ENCODE peak calls at places on chromosomes 4 and X, in five cellular contexts. Z is lung, B is A549, J is adrenal gland, Q is endodermal cell. T is an unnamed sample.
A peak's percentile ranks its signal among the peaks of the same experiment; 100 is the strongest.

GRCh38 chrX:2550288-2551020 is 49.7 kb upstream of the DHRSX start:
- DNase-seq in B (no peak), Q (no peak), Z (no peak), J (no peak), T (no peak)

GRCh38 chr4:168744021-168744420 is 247.2 kb downstream of the PALLD start:
- DNase-seq in Q (no peak), B (peak; percentile 23), Z (no peak), J (no peak), T (no peak)

GRCh38 chr4:40887690-40888089 is 137.9 kb downstream of the NSUN7 start:
- DNase-seq in Z (peak; percentile 31), J (peak; percentile 61), Q (no peak), B (no peak), T (no peak)

GRCh38 chr4:172543249-172543648 is 625.4 kb upstream of the GALNT7 start:
- DNase-seq in B (no peak), Q (no peak), Z (no peak), J (no peak), T (no peak)

GRCh38 chrX:13994681-13995080 is 35.0 kb downstream of the GEMIN8 start:
- DNase-seq in B (no peak), Q (no peak), Z (no peak), J (no peak), T (no peak)

GRCh38 chr4:82230310-82230709 is 143.5 kb downstream of the HNRNPD start:
- DNase-seq in J (no peak), Q (no peak), B (no peak), Z (no peak), T (no peak)

GRCh38 chr4:21205821-21206531 is 505.7 kb downstream of the PACRGL start:
- DNase-seq in J (no peak), Q (no peak), B (no peak), Z (no peak), T (no peak)

GRCh38 chr4:123578276-123579014 is 181.8 kb downstream of the SPRY1 start:
- DNase-seq in Q (no peak), B (no peak), Z (no peak), J (no peak), T (no peak)

GRCh38 chr4:108393870-108394269 is 225.1 kb upstream of the LEF1 start:
- DNase-seq in J (no peak), B (no peak), Q (no peak), Z (no peak), T (no peak)

GRCh38 chrX:8815460-8816065 is 14.4 kb upstream of the FAM9A start:
- DNase-seq in B (peak; percentile 45), Q (peak; percentile 53), J (no peak), Z (no peak), T (no peak)

GRCh38 chr4:153645183-153645582 is 38.9 kb upstream of the TLR2 start:
- DNase-seq in Q (no peak), J (no peak), B (no peak), Z (no peak), T (no peak)

GRCh38 chr4:15043226-15043625 is 40.9 kb downstream of the CPEB2 start:
- DNase-seq in Z (no peak), B (peak; percentile 7), J (no peak), Q (no peak), T (no peak)

GRCh38 chr4:61200991-61201526 is 933 bp downstream of the ADGRL3 start:
- DNase-seq in Z (no peak), B (no peak), Q (peak; percentile 78), J (peak; percentile 51), T (no peak)

GRCh38 chr4:116202524-116202923 is 882.9 kb downstream of the TRAM1L1 start:
- DNase-seq in B (no peak), Z (no peak), Q (no peak), J (no peak), T (no peak)

GRCh38 chr4:748461-748860 is 42.8 kb downstream of the PCGF3 start:
- DNase-seq in Z (no peak), B (no peak), J (no peak), Q (no peak), T (no peak)

GRCh38 chr4:180197471-180197870 is 2045.7 kb upstream of the TENM3 start:
- DNase-seq in B (no peak), Q (peak; percentile 49), Z (no peak), J (no peak), T (no peak)

GRCh38 chr4:182862921-182863320 is 54.3 kb downstream of the DCTD start:
- DNase-seq in Q (peak; percentile 64), Z (peak; percentile 77), B (no peak), J (no peak), T (no peak)

GRCh38 chr4:24091632-24092240 is 201.9 kb upstream of the PPARGC1A start:
- DNase-seq in B (no peak), J (no peak), Q (no peak), Z (no peak), T (no peak)

GRCh38 chrX:151830911-151831310 is 81.8 kb upstream of the MAGEA4 start:
- DNase-seq in Q (no peak), J (no peak), Z (no peak), B (no peak), T (no peak)

GRCh38 chrX:132219343-132219768 is at the start of gene RAP2C:
- DNase-seq in B (peak; percentile 82), Q (peak; percentile 88), Z (peak; percentile 82), J (peak; percentile 90), T (peak; percentile 79)

GRCh38 chr4:71187399-71188196 is 151.2 kb upstream of the SLC4A4 start:
- DNase-seq in J (no peak), Q (peak; percentile 79), B (peak; percentile 58), Z (peak; percentile 50), T (no peak)

GRCh38 chr4:94690851-94691254 is 66.9 kb upstream of the BMPR1B start:
- DNase-seq in Z (no peak), Q (no peak), B (peak; percentile 87), J (no peak), T (no peak)

GRCh38 chrX:34874763-34875162 is 67.8 kb upstream of the FAM47B start:
- DNase-seq in Q (no peak), J (no peak), B (no peak), Z (no peak), T (no peak)

GRCh38 chr4:27176400-27176799 is 315.8 kb downstream of the STIM2 start:
- DNase-seq in Z (no peak), J (no peak), Q (peak; percentile 77), B (peak; percentile 14), T (no peak)

GRCh38 chr4:177375971-177376370 is 66.3 kb downstream of the AGA start:
- DNase-seq in Z (no peak), Q (no peak), J (no peak), B (no peak), T (no peak)

GRCh38 chr4:148868207-148868606 is 426.0 kb upstream of the NR3C2 start:
- DNase-seq in B (no peak), Q (no peak), J (no peak), Z (no peak), T (no peak)

GRCh38 chr4:151990201-151990600 is 229.4 kb upstream of the GATB start:
- DNase-seq in Q (no peak), B (peak; percentile 8), Z (no peak), J (no peak), T (no peak)

GRCh38 chrX:153438522-153438921 is 7.3 kb downstream of the TREX2 start:
- DNase-seq in J (peak; percentile 55), B (peak; percentile 40), Q (no peak), Z (no peak), T (no peak)

GRCh38 chr4:23333556-23333945 is 556.3 kb downstream of the PPARGC1A start:
- DNase-seq in Q (no peak), Z (no peak), B (no peak), J (no peak), T (no peak)

DNA sequence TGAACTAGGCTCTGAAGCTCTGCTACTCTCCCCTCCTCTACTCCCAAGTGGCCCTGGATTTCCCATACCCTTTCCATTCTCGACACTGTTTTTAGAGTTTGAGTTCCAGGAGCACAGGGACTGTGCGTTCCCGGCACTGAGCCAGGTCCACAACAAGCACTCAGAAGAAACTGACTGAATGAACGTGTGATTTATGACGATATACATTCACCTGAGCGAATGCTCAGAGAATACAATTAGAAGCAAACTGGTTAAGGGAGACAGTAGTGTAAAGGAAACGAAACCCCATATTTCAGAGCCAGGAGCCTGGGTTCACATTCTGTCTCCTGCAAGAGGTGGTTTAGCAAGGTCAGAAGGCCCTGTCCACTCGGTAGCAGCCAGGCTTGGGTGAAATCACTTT is 1.4 kb upstream of the KIAA0232 start:
- DNase-seq in B (no peak), Z (no peak), Q (no peak), J (peak; percentile 45), T (no peak)
- H3K27ac ChIP-seq in B (no peak overlapping the region), Z (no peak overlapping the region), Q (no peak overlapping the region), J (no peak overlapping the region), T (peak overlapping the region; percentile 100)

DNA sequence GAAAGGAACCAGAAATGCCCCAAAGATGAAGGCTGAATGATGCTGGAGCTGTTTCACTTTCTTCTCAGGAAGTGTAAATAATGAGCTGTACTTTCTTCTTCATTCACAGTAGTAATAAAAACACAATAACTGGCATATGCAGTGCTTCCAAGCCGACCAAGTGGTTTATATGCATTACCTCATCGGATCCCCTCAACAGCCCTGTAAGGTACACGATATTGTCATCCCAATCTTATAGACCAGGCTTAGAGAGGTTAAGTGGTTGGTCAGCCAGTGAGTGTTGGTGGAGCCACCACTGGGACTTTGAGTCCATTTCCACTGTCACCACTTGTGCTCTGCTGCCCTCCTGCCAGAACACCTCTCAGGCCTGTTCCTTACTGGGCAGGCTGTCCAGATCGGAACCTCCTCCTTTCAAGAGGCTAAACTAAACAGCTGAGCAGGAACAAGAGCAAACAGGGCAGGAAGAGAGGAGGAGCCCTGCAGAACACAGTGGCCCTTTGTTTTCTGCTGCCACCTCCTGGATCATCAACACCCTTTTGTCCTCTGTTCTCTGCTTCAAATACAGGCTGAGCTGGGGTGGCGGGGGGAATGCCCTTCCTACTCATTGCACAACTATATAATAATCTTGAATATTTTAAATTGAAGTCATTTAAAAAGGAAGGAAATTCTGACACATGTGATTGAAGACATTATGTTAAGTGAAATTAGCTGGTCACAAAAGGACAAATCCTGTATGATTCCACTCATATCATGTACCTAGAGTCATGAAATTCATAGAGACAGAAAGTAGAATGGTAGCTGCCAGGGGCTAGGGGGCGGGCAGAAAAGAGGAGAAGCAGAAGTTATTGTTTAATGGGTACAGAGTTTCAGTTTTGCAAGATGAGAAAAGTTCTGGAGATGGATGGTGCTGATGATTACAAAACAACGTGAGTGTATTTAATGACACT is 112.5 kb upstream of the ATP6AP2 start:
- DNase-seq in Z (peak; percentile 54), J (peak; percentile 83), B (peak; percentile 66), Q (peak; percentile 81), T (no peak)
- TF ChIP-seq CTCF in Z (peak; percentile 24), J (peak; percentile 41), B (peak; percentile 52), Q (peak; percentile 70), T (no peak)

GRCh38 chr4:98113005-98113404 is 30.3 kb downstream of the STPG2 start:
- DNase-seq in Z (no peak), J (no peak), Q (peak; percentile 63), B (peak; percentile 20), T (no peak)
- H3K27ac ChIP-seq in Z (no peak overlapping the region), J (no peak overlapping the region), Q (no peak overlapping the region), B (no peak overlapping the region), T (no peak overlapping the region)

GRCh38 chr4:142262956-142263355 is 583.1 kb downstream of the INPP4B start:
- DNase-seq in Z (no peak), J (no peak), B (no peak), Q (no peak), T (no peak)
- TF ChIP-seq CTCF in Z (no peak), J (no peak), B (no peak), Q (no peak), T (no peak)

GRCh38 chr4:10656420-10656819 is 28.1 kb downstream of the CLNK start:
- DNase-seq in B (no peak), Z (no peak), J (no peak), Q (no peak), T (no peak)
- H3K27ac ChIP-seq in B (no peak overlapping the region), Z (no peak overlapping the region), J (no peak overlapping the region), Q (no peak overlapping the region), T (no peak overlapping the region)

T was measured in coronary artery.